ENCODE peak calls at places on chromosome 22, in five cellular contexts. F is OCI-LY7, X is GM23338, P is transverse colon, A is epithelial cell of esophagus. Y is an unnamed sample.

GRCh38 chr22:45082795-45083194 is 73.0 kb upstream of the PHF21B start:
- DNase-seq in F (no peak), X (peak; percentile 76), P (no peak), A (no peak), Y (no peak)

GRCh38 chr22:22400964-22401363 is 107.6 kb downstream of the ZNF280B start:
- DNase-seq in F (no peak), X (no peak), P (no peak), A (no peak), Y (no peak)

GRCh38 chr22:25388415-25388814 is 169.0 kb downstream of the CRYBB2 start:
- DNase-seq in F (no peak), X (no peak), P (no peak), A (no peak), Y (no peak)

GRCh38 chr22:17781319-17782031 is 7.2 kb upstream of the BID start:
- DNase-seq in F (peak; percentile 60), X (no peak), P (no peak), A (peak; percentile 93), Y (peak; percentile 89)

GRCh38 chr22:42340150-42340549 is 69.7 kb upstream of the TCF20 start:
- DNase-seq in F (no peak), X (no peak), P (no peak), A (no peak), Y (no peak)

GRCh38 chr22:42847110-42847509 is 10.0 kb downstream of the ARFGAP3 start:
- DNase-seq in F (no peak), X (no peak), P (no peak), A (no peak), Y (no peak)

GRCh38 chr22:46419754-46420571 is 84.4 kb downstream of the TRMU start:
- DNase-seq in F (no peak), X (no peak), P (no peak), A (no peak), Y (no peak)

GRCh38 chr22:22218302-22218701 is 26.3 kb upstream of the VPREB1 start:
- DNase-seq in F (no peak), X (no peak), P (no peak), A (no peak), Y (no peak)

GRCh38 chr22:38350444-38351359 is 33.5 kb upstream of the CSNK1E start:
- DNase-seq in F (no peak), X (peak; percentile 38), P (no peak), A (no peak), Y (no peak)

GRCh38 chr22:46547883-46548244 is 10.4 kb upstream of the CELSR1 start:
- DNase-seq in F (no peak), X (no peak), P (peak; percentile 51), A (peak; percentile 70), Y (no peak)

GRCh38 chr22:38262051-38262795 is 10.6 kb downstream of the TMEM184B start:
- DNase-seq in F (peak; percentile 64), X (peak; percentile 85), P (peak; percentile 78), A (peak; percentile 79), Y (no peak)

GRCh38 chr22:41731609-41732008 is 32.3 kb downstream of the MEI1 start:
- DNase-seq in F (no peak), X (no peak), P (no peak), A (no peak), Y (no peak)

GRCh38 chr22:42156597-42156996 is 26.0 kb upstream of the CYP2D6 start:
- DNase-seq in F (no peak), X (no peak), P (no peak), A (peak; percentile 48), Y (no peak)

GRCh38 chr22:38454361-38455062 is 487 bp downstream of the KCNJ4 start:
- DNase-seq in F (peak; percentile 26), X (no peak), P (no peak), A (no peak), Y (peak; percentile 58)

GRCh38 chr22:44362249-44363040 is 49.7 kb upstream of the SHISAL1 start:
- DNase-seq in F (no peak), X (no peak), P (no peak), A (no peak), Y (no peak)

GRCh38 chr22:44351685-44352377 is 39.1 kb upstream of the SHISAL1 start:
- DNase-seq in F (no peak), X (peak; percentile 70), P (peak; percentile 54), A (peak; percentile 88), Y (no peak)

GRCh38 chr22:42906605-42907338 is 49.7 kb upstream of the ARFGAP3 start:
- DNase-seq in F (no peak), X (no peak), P (no peak), A (no peak), Y (no peak)

DNA sequence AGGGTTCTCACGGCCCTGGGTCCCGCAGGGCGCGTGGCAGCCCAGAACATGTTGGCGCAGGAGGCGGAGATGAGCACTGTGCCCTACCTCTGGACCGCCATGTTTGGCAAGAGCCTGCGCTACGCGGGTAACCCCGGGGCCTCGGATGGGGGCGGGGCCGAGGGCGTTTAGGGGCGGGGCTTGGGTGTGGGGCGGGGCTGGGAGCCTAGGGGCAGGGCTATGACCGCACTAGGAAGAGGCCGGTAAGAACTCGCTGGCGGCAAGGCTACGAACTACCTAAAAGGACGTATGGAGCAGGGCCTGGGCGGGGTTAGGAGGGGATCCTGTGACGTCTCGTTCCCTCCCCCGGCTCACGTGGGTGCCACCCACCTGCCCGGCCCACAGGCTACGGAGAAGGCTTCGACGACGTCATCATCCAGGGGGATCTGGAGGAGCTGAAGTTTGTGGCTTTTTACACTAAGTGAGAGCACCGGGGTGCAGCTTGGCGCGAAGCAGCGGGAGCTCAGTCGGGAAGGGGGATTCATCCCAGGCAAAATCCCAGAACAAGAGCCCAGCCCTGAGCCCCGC is 2.8 kb upstream of the LZTR1 start:
- DNase-seq in F (no peak), X (peak; percentile 100), P (peak; percentile 81), A (peak; percentile 90), Y (no peak)
- H3K4me3 ChIP-seq in F (no peak overlapping the region), X (peak overlapping the region; percentile 55), P (peak overlapping the region; percentile 31), A (peak overlapping the region; percentile 31), Y (no peak overlapping the region)

GRCh38 chr22:29030618-29031235 is 30.9 kb downstream of the C22orf31 start:
- DNase-seq in F (no peak), X (peak; percentile 86), P (peak; percentile 84), A (peak; percentile 54), Y (no peak)
- H3K4me3 ChIP-seq in F (no peak overlapping the region), X (peak overlapping the region; percentile 62), P (peak overlapping the region; percentile 50), A (peak overlapping the region; percentile 19), Y (no peak overlapping the region)

DNA sequence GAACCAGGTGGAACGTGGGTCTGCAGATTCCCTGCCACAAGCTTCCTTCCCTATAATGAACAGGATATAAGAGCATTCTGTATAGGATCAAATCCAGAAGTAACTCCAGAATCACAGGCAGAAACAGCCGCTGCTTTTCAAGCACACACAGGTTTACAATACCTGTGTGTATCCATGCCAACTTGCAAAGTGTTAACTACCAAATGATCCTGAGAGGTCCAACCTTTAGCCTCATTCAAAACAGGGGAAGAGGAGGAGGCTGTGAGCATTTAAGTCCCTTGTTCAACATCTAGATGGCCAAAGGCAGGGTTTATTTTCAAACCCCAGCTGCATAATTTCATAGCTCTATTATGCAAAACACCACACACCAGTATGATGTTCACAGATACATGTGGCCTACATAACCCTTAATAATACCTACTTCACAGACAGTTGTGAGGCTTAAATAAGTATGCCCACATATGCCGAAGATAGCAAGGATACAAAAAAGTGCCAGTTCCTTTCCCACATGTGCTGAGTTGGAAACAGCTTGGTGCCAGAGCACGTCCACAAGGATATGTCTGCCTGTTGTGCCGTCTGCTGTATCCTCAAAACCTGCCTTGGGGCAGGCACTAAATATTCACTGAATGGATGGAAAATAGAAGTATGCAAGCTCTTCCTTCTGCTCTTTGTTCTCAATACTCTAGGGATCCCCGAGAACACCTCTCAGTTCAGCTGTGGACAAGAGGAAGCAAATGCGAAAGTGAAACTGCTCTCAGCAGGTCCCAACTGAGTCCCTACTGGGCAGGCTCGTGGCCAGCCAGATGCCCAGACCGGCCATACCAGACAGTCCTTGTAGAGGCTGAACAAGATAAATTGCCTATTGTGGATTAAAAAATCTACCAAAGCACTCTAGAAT is 66.8 kb downstream of the LARGE1 start:
- DNase-seq in F (peak; percentile 91), X (peak; percentile 64), P (peak; percentile 78), A (peak; percentile 5), Y (no peak)
- H3K4me3 ChIP-seq in F (peak overlapping the region; percentile 61), X (no peak overlapping the region), P (peak overlapping the region; percentile 58), A (peak overlapping the region; percentile 45), Y (peak overlapping the region; percentile 9)

GRCh38 chr22:20206709-20207215 is 55.9 kb upstream of the CCDC188 start:
- DNase-seq in F (peak; percentile 4), X (no peak), P (peak; percentile 31), A (peak; percentile 41), Y (no peak)
- H3K4me3 ChIP-seq in F (peak overlapping the region; percentile 79), X (no peak overlapping the region), P (peak overlapping the region; percentile 72), A (peak overlapping the region; percentile 75), Y (peak overlapping the region; percentile 78)

GRCh38 chr22:49370841-49371301 is 456.8 kb downstream of the BRD1 start:
- DNase-seq in F (no peak), X (no peak), P (no peak), A (no peak), Y (no peak)

GRCh38 chr22:49369726-49370717 is 457.7 kb downstream of the BRD1 start:
- DNase-seq in F (no peak), X (no peak), P (no peak), A (no peak), Y (no peak)

GRCh38 chr22:49367016-49367697 is 460.5 kb downstream of the BRD1 start:
- DNase-seq in F (no peak), X (no peak), P (no peak), A (no peak), Y (no peak)

GRCh38 chr22:49368221-49368975 is 459.3 kb downstream of the BRD1 start:
- DNase-seq in F (no peak), X (no peak), P (no peak), A (no peak), Y (no peak)

DNA sequence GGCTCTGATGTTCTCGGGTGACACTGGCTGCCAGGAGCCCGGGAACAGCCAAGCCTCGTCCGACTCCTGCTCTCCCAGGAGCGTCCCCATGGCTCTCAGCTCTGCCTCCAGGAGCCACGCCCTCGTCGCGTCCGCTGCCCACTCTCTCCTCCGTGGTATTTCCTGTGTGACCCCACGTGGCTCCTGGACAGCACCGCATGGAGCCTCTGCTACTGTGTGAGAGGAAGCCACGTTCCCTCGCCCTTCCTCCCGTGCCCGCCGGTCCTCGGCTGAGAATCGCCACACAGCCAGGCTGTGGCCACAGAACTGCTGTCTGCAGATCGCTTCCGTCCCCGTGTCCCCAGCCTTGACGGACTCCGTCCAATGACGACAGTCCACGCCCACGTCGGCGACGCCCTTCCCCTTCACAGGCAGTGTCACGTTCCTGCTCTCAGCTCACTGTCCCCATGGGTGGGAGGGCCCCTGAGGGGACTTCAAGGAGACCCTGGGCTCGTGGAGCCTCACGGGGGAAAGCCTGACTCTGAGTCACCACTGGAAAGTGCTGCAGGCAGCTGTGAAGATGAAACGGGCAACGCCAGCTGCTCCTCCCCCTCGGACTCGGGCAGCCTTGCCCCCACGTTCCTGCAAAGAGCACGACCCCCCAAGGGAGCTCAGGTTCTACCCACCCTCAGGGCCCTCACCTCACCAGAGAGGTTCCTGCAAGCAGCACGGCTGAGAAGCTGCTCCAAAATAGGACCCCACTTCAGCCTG is 458.5 kb downstream of the BRD1 start:
- DNase-seq in F (no peak), X (no peak), P (no peak), A (no peak), Y (no peak)
- H3K4me3 ChIP-seq in F (no peak overlapping the region), X (no peak overlapping the region), P (no peak overlapping the region), A (no peak overlapping the region), Y (no peak overlapping the region)

Y was measured in Jurkat, Clone E6-1.